ENCODE peak calls at places on chromosomes 4 and X, in ten cellular contexts. K is HFF-Myc; D is kidney glomerular epithelial cell; R is activated CD4-positive, alpha-beta T cell treated with anti-CD3 and anti-CD28 coated beads, Interleukin-2, amount 50 U/mL, for 24 hours; J is activated CD4-positive, alpha-beta memory T cell treated with anti-CD3 and anti-CD28 coated beads, Interleukin-2, amount 10 ng/mL, durations not matched to agents 7 days and 5 days; U is astrocyte of the spinal cord; A is EH; B is kidney tubule cell; C is WTC11; Z is RPMI8226. F is an unnamed sample.

GRCh38 chrX:11363069-11363594 is 69.9 kb downstream of the AMELX start:
- DNase-seq in K (no peak), D (no peak), R (no peak), J (no peak), U (no peak), A (no peak), B (no peak), C (no peak), Z (peak), F (no peak)

GRCh38 chr4:87633239-87633638 is 16.8 kb upstream of the DMP1 start:
- DNase-seq in K (peak), D (no peak), R (no peak), J (no peak), U (peak), A (peak), B (peak), C (no peak), Z (peak), F (no peak)

GRCh38 chr4:2290974-2291704 is 29.2 kb upstream of the MXD4 start:
- DNase-seq in K (no peak), D (no peak), R (peak), J (peak), U (no peak), A (no peak), B (no peak), C (no peak), Z (no peak), F (no peak)

GRCh38 chrX:151713859-151714258 is 2.0 kb upstream of the FATE1 start:
- DNase-seq in K (no peak), D (no peak), R (no peak), J (peak), U (no peak), A (peak), B (peak), C (peak), Z (peak), F (no peak)

GRCh38 chr4:124631760-124632159 is 80.8 kb downstream of the ANKRD50 start:
- DNase-seq in K (peak), D (peak), R (no peak), J (no peak), U (peak), A (peak), B (peak), C (no peak), Z (peak), F (peak)

GRCh38 chr4:161522031-161522430 is 641.8 kb downstream of the FSTL5 start:
- DNase-seq in K (no peak), D (no peak), R (no peak), J (no peak), U (no peak), A (no peak), B (no peak), C (no peak), Z (no peak), F (no peak)

GRCh38 chr4:130563185-130563890 is 1467.4 kb downstream of the C4orf33 start:
- DNase-seq in K (no peak), D (peak), R (no peak), J (no peak), U (peak), A (peak), B (peak), C (peak), Z (peak), F (peak)

GRCh38 chr4:7280906-7281305 is 88.6 kb downstream of the SORCS2 start:
- DNase-seq in K (no peak), D (no peak), R (no peak), J (no peak), U (no peak), A (peak), B (peak), C (no peak), Z (no peak), F (no peak)

GRCh38 chr4:34664051-34664450 is 1580.3 kb downstream of the ARAP2 start:
- DNase-seq in K (no peak), D (no peak), R (no peak), J (no peak), U (no peak), A (no peak), B (no peak), C (no peak), Z (no peak), F (no peak)

GRCh38 chr4:107283587-107284559 is 247.8 kb upstream of the DKK2 start:
- DNase-seq in K (peak), D (peak), R (no peak), J (no peak), U (peak), A (peak), B (peak), C (no peak), Z (no peak), F (peak)

GRCh38 chr4:52376107-52376704 is 282.9 kb downstream of the USP46 start:
- DNase-seq in K (peak), D (peak), R (no peak), J (no peak), U (peak), A (peak), B (peak), C (no peak), Z (peak), F (peak)

GRCh38 chr4:160299608-160300007 is 1196.7 kb downstream of the RAPGEF2 start:
- DNase-seq in K (no peak), D (no peak), R (no peak), J (no peak), U (no peak), A (no peak), B (peak), C (no peak), Z (no peak), F (no peak)

GRCh38 chrX:12327836-12328235 is 189.6 kb downstream of the FRMPD4 start:
- DNase-seq in K (no peak), D (no peak), R (no peak), J (no peak), U (no peak), A (peak), B (no peak), C (no peak), Z (no peak), F (no peak)

GRCh38 chr4:130511776-130512175 is 1415.8 kb downstream of the C4orf33 start:
- DNase-seq in K (no peak), D (no peak), R (no peak), J (no peak), U (no peak), A (no peak), B (no peak), C (no peak), Z (no peak), F (no peak)

GRCh38 chr4:5708829-5709680 is 696 bp upstream of the EVC2 start:
- DNase-seq in K (no peak), D (no peak), R (no peak), J (no peak), U (no peak), A (no peak), B (peak), C (no peak), Z (no peak), F (no peak)

GRCh38 chr4:33709247-33709646 is 2535.1 kb downstream of the ARAP2 start:
- DNase-seq in K (no peak), D (no peak), R (no peak), J (no peak), U (peak), A (peak), B (peak), C (no peak), Z (no peak), F (no peak)

GRCh38 chrX:81348388-81348787 is 146.5 kb downstream of the SH3BGRL start:
- DNase-seq in K (no peak), D (no peak), R (no peak), J (no peak), U (no peak), A (no peak), B (no peak), C (no peak), Z (no peak), F (no peak)

GRCh38 chr4:153137168-153137567 is 67.1 kb upstream of the TRIM2 start:
- DNase-seq in K (no peak), D (peak), R (no peak), J (no peak), U (peak), A (peak), B (peak), C (no peak), Z (no peak), F (peak)

GRCh38 chr4:115580901-115581300 is 467.5 kb upstream of the NDST4 start:
- DNase-seq in K (no peak), D (no peak), R (no peak), J (no peak), U (no peak), A (no peak), B (no peak), C (no peak), Z (no peak), F (no peak)

GRCh38 chr4:7285244-7286122 is 93.1 kb downstream of the SORCS2 start:
- DNase-seq in K (no peak), D (no peak), R (no peak), J (no peak), U (no peak), A (no peak), B (no peak), C (no peak), Z (no peak), F (no peak)

GRCh38 chr4:159283697-159284492 is 181.0 kb downstream of the RAPGEF2 start:
- DNase-seq in K (peak), D (peak), R (no peak), J (no peak), U (peak), A (peak), B (peak), C (no peak), Z (no peak), F (no peak)

GRCh38 chr4:41507292-41507933 is 30.5 kb upstream of the LIMCH1 start:
- DNase-seq in K (no peak), D (no peak), R (no peak), J (no peak), U (no peak), A (peak), B (peak), C (no peak), Z (no peak), F (no peak)

GRCh38 chr4:4284827-4285618 is 4.9 kb downstream of the LYAR start:
- DNase-seq in K (peak), D (no peak), R (no peak), J (no peak), U (peak), A (no peak), B (peak), C (no peak), Z (no peak), F (no peak)

GRCh38 chrX:111467896-111468295 is 43.5 kb upstream of the SERTM2 start:
- DNase-seq in K (no peak), D (no peak), R (no peak), J (no peak), U (no peak), A (no peak), B (no peak), C (no peak), Z (no peak), F (no peak)

GRCh38 chrX:149630681-149631292 is 805 bp downstream of the TMEM185A start:
- DNase-seq in K (no peak), D (peak), R (no peak), J (no peak), U (peak), A (peak), B (peak), C (no peak), Z (peak), F (peak)

GRCh38 chr4:14906805-14907204 is 95.5 kb upstream of the CPEB2 start:
- DNase-seq in K (no peak), D (no peak), R (no peak), J (no peak), U (peak), A (no peak), B (peak), C (no peak), Z (no peak), F (no peak)

GRCh38 chr4:138461065-138461464 is 218.9 kb upstream of the SLC7A11 start:
- DNase-seq in K (no peak), D (no peak), R (no peak), J (no peak), U (no peak), A (no peak), B (no peak), C (no peak), Z (no peak), F (no peak)

GRCh38 chrX:103234869-103235268 is 20.0 kb downstream of the BEX4 start:
- DNase-seq in K (no peak), D (no peak), R (no peak), J (no peak), U (no peak), A (no peak), B (no peak), C (no peak), Z (no peak), F (no peak)

GRCh38 chr4:176927664-176928063 is 134.9 kb upstream of the VEGFC start:
- DNase-seq in K (peak), D (peak), R (no peak), J (no peak), U (peak), A (peak), B (peak), C (no peak), Z (no peak), F (peak)

GRCh38 chrX:81301877-81302276 is 100.0 kb downstream of the SH3BGRL start:
- DNase-seq in K (no peak), D (no peak), R (no peak), J (no peak), U (no peak), A (no peak), B (peak), C (no peak), Z (no peak), F (no peak)